ENCODE peak calls at places on chromosomes 2 and 18, in ten cellular contexts. P is tibial artery; Y is left ventricle myocardium inferior; X is CD8-positive, alpha-beta T cell; O is adipocyte; Z is right cardiac atrium; G is sigmoid colon; F is neural progenitor cell; H is AG04450; B is neuronal stem cell. U is an unnamed sample.
A peak's percentile ranks its signal among the peaks of the same experiment; 100 is the strongest.

GRCh38 chr2:171811229-171811628 is 82.8 kb downstream of the SLC25A12 start:
- DNase-seq in P (no peak), Y (no peak), X (no peak), O (peak; percentile 65), Z (no peak), G (no peak), F (peak; percentile 27), H (no peak), B (no peak), U (no peak)

GRCh38 chr18:58867281-58867961 is 2.7 kb downstream of the ZNF532 start:
- DNase-seq in P (peak; percentile 62), Y (no peak), X (no peak), O (peak; percentile 15), Z (peak; percentile 58), G (peak; percentile 62), F (peak; percentile 39), H (no peak), B (no peak), U (no peak)

GRCh38 chr18:27735117-27735516 is 441.8 kb downstream of the CDH2 start:
- DNase-seq in P (no peak), Y (no peak), X (no peak), O (no peak), Z (no peak), G (no peak), F (no peak), H (no peak), B (no peak), U (no peak)

GRCh38 chr2:128600606-128601297 is 282.1 kb upstream of the HS6ST1 start:
- DNase-seq in P (peak; percentile 23), Y (no peak), X (no peak), O (no peak), Z (no peak), G (no peak), F (no peak), H (no peak), B (no peak), U (no peak)

GRCh38 chr2:150141241-150142001 is 346.0 kb downstream of the RND3 start:
- DNase-seq in P (no peak), Y (no peak), X (no peak), O (no peak), Z (no peak), G (no peak), F (no peak), H (no peak), B (no peak), U (no peak)

GRCh38 chr18:67359868-67360838 is 156.4 kb downstream of the DSEL start:
- DNase-seq in P (peak; percentile 84), Y (no peak), X (no peak), O (peak; percentile 98), Z (peak; percentile 69), G (peak; percentile 81), F (no peak), H (peak; percentile 81), B (no peak), U (no peak)

GRCh38 chr2:56127013-56127772 is 56.6 kb upstream of the CCDC85A start:
- DNase-seq in P (no peak), Y (no peak), X (no peak), O (no peak), Z (no peak), G (no peak), F (no peak), H (no peak), B (no peak), U (no peak)

GRCh38 chr18:55999641-56000040 is 411.6 kb upstream of the TCF4 start:
- DNase-seq in P (no peak), Y (no peak), X (no peak), O (peak; percentile 73), Z (no peak), G (no peak), F (peak; percentile 49), H (no peak), B (no peak), U (no peak)

GRCh38 chr2:216298719-216299118 is 73.6 kb downstream of the MARCHF4 start:
- DNase-seq in P (no peak), Y (no peak), X (no peak), O (peak; percentile 60), Z (no peak), G (no peak), F (no peak), H (peak; percentile 24), B (no peak), U (no peak)

GRCh38 chr18:70931942-70932814 is 643.3 kb downstream of the SOCS6 start:
- DNase-seq in P (no peak), Y (no peak), X (no peak), O (peak; percentile 57), Z (no peak), G (no peak), F (peak; percentile 54), H (no peak), B (no peak), U (no peak)

GRCh38 chr2:97673915-97674283 is 4.4 kb downstream of the C2orf92 start:
- DNase-seq in P (no peak), Y (no peak), X (no peak), O (no peak), Z (no peak), G (no peak), F (no peak), H (no peak), B (no peak), U (no peak)

GRCh38 chr2:101617188-101617587 is 80.3 kb upstream of the MAP4K4 start:
- DNase-seq in P (no peak), Y (no peak), X (no peak), O (peak; percentile 62), Z (no peak), G (no peak), F (no peak), H (peak; percentile 64), B (no peak), U (no peak)

GRCh38 chr2:19538411-19538963 is 180.1 kb upstream of the OSR1 start:
- DNase-seq in P (no peak), Y (no peak), X (no peak), O (peak; percentile 64), Z (peak; percentile 56), G (peak; percentile 67), F (no peak), H (peak; percentile 59), B (no peak), U (no peak)

GRCh38 chr2:33835926-33836325 is 236.8 kb upstream of the FAM98A start:
- DNase-seq in P (no peak), Y (no peak), X (no peak), O (no peak), Z (no peak), G (no peak), F (no peak), H (no peak), B (no peak), U (no peak)

GRCh38 chr2:25567406-25567805 is 106.0 kb downstream of the DTNB start:
- DNase-seq in P (no peak), Y (no peak), X (no peak), O (peak; percentile 78), Z (no peak), G (no peak), F (peak; percentile 36), H (no peak), B (no peak), U (no peak)

GRCh38 chr2:127170021-127170420 is 50.1 kb downstream of the CYP27C1 start:
- DNase-seq in P (no peak), Y (no peak), X (no peak), O (no peak), Z (no peak), G (no peak), F (no peak), H (no peak), B (no peak), U (no peak)

GRCh38 chr2:169438476-169438875 is 40.8 kb upstream of the BBS5 start:
- DNase-seq in P (no peak), Y (no peak), X (no peak), O (no peak), Z (no peak), G (no peak), F (peak; percentile 33), H (no peak), B (peak; percentile 17), U (no peak)

GRCh38 chr2:231198291-231199173 is at the start of gene ARMC9:
- DNase-seq in P (peak; percentile 78), Y (peak; percentile 76), X (peak; percentile 70), O (peak; percentile 89), Z (peak; percentile 89), G (peak; percentile 82), F (peak; percentile 92), H (no peak), B (peak; percentile 77), U (peak; percentile 64)

GRCh38 chr2:190948671-190949070 is 65.3 kb downstream of the STAT1 start:
- DNase-seq in P (no peak), Y (no peak), X (no peak), O (peak; percentile 42), Z (peak; percentile 64), G (no peak), F (no peak), H (no peak), B (no peak), U (no peak)

DNA sequence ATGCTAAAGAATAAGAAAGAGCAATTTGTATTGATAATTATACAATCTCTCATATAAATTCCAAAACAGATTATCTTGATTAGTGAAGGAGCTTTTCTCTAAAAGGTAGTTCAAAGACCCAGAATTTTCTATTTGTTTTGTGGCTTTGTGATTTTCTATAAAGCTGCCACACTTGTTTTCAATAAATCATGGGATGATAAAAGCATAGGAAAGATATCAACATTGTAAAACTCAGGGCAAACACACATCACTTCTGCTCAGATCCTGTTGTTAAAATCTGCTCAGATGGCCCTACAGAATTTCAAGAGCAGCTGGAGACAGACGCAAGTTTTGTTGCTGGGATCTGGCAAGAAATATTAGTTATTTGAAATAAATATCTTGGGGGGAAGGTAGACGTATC is 28.8 kb upstream of the CBLN2 start:
- DNase-seq in P (no peak), Y (no peak), X (no peak), O (no peak), Z (no peak), G (no peak), F (no peak), H (no peak), B (no peak), U (no peak)
- H3K9me3 ChIP-seq in P (no peaks in the 10 kb centered on the region), Y (no peaks in the 10 kb centered on the region), X (no peaks in the 10 kb centered on the region), O (no peaks in the 10 kb centered on the region), Z (no peaks in the 10 kb centered on the region), G (no peaks in the 10 kb centered on the region), F (no peaks in the 10 kb centered on the region), H (peaks cover 4% of the 10 kb centered on the region), B (no peaks in the 10 kb centered on the region), U (no peaks in the 10 kb centered on the region)

GRCh38 chr2:168207861-168208260 is 39.5 kb downstream of the STK39 start:
- DNase-seq in P (no peak), Y (no peak), X (no peak), O (no peak), Z (no peak), G (no peak), F (no peak), H (no peak), B (no peak), U (no peak)
- H3K9me3 ChIP-seq in P (no peaks in the 10 kb centered on the region), Y (no peaks in the 10 kb centered on the region), X (no peaks in the 10 kb centered on the region), O (no peaks in the 10 kb centered on the region), Z (no peaks in the 10 kb centered on the region), G (no peaks in the 10 kb centered on the region), F (no peaks in the 10 kb centered on the region), H (no peaks in the 10 kb centered on the region), B (peaks cover 2% of the 10 kb centered on the region), U (no peaks in the 10 kb centered on the region)

GRCh38 chr2:144253743-144254142 is 266.2 kb downstream of the ZEB2 start:
- DNase-seq in P (no peak), Y (no peak), X (no peak), O (no peak), Z (peak; percentile 26), G (no peak), F (no peak), H (no peak), B (no peak), U (no peak)
- H3K9me3 ChIP-seq in P (peaks cover 19% of the 10 kb centered on the region), Y (peaks cover 45% of the 10 kb centered on the region), X (no peaks in the 10 kb centered on the region), O (peaks cover 32% of the 10 kb centered on the region), Z (no peaks in the 10 kb centered on the region), G (no peaks in the 10 kb centered on the region), F (peaks cover 30% of the 10 kb centered on the region), H (peaks cover 16% of the 10 kb centered on the region), B (peaks cover 9% of the 10 kb centered on the region), U (no peaks in the 10 kb centered on the region)

GRCh38 chr2:94769733-94770132 is 101.5 kb upstream of the TEKT4 start:
- DNase-seq in P (no peak), Y (no peak), X (no peak), O (no peak), Z (no peak), G (no peak), F (no peak), H (no peak), B (no peak), U (no peak)
- H3K9me3 ChIP-seq in P (no peaks in the 10 kb centered on the region), Y (no peaks in the 10 kb centered on the region), X (no peaks in the 10 kb centered on the region), O (no peaks in the 10 kb centered on the region), Z (no peaks in the 10 kb centered on the region), G (no peaks in the 10 kb centered on the region), F (peaks cover 13% of the 10 kb centered on the region), H (peaks cover 19% of the 10 kb centered on the region), B (peaks cover 20% of the 10 kb centered on the region), U (no peaks in the 10 kb centered on the region)